ENCODE peak calls at places on chromosomes 11 and 22, in seven cellular contexts. E is transverse colon, U is GM10248, K is HAP-1, I is adrenal gland, F is foreskin keratinocyte, Z is kidney. V is an unnamed sample.

GRCh38 chr11:1767399-1768140 is 3.8 kb upstream of the CTSD start:
- DNase-seq in E (no peak), U (no peak), K (no peak), I (peak), F (no peak), Z (peak), V (no peak)

GRCh38 chr11:61115498-61116224 is 13.4 kb downstream of the CD5 start:
- DNase-seq in E (no peak), U (no peak), K (no peak), I (no peak), F (no peak), Z (no peak), V (no peak)

GRCh38 chr22:27381552-27381951 is 420.0 kb downstream of the MN1 start:
- DNase-seq in E (no peak), U (no peak), K (peak), I (no peak), F (no peak), Z (no peak), V (no peak)

GRCh38 chr11:109422755-109423113 is 744 bp downstream of the C11orf87 start:
- DNase-seq in E (no peak), U (peak), K (no peak), I (no peak), F (peak), Z (peak), V (no peak)

GRCh38 chr11:44556735-44557409 is 8.6 kb upstream of the CD82 start:
- DNase-seq in E (peak), U (no peak), K (peak), I (peak), F (peak), Z (no peak), V (no peak)

GRCh38 chr11:118592616-118593367 is 14.6 kb upstream of the PHLDB1 start:
- DNase-seq in E (no peak), U (no peak), K (no peak), I (no peak), F (no peak), Z (no peak), V (no peak)

GRCh38 chr11:11446967-11447366 is 93.9 kb upstream of the CSNK2A3 start:
- DNase-seq in E (no peak), U (no peak), K (no peak), I (no peak), F (no peak), Z (no peak), V (no peak)

GRCh38 chr11:62400760-62401159 is 18.1 kb upstream of the SCGB1A1 start:
- DNase-seq in E (peak), U (no peak), K (no peak), I (peak), F (no peak), Z (peak), V (no peak)

GRCh38 chr11:2943711-2944118 is 14.5 kb upstream of the PHLDA2 start:
- DNase-seq in E (peak), U (no peak), K (no peak), I (no peak), F (peak), Z (peak), V (no peak)

GRCh38 chr11:6607190-6607635 is 3.6 kb downstream of the ILK start:
- DNase-seq in E (no peak), U (no peak), K (no peak), I (no peak), F (no peak), Z (no peak), V (no peak)

GRCh38 chr11:113896156-113896879 is 8.3 kb upstream of the HTR3B start:
- DNase-seq in E (peak), U (peak), K (peak), I (peak), F (no peak), Z (no peak), V (no peak)

GRCh38 chr11:69364901-69365300 is 70.9 kb downstream of the MYEOV start:
- DNase-seq in E (no peak), U (no peak), K (no peak), I (no peak), F (no peak), Z (no peak), V (no peak)

GRCh38 chr22:38467438-38467903 is 425 bp upstream of the KDELR3 start:
- DNase-seq in E (peak), U (no peak), K (peak), I (no peak), F (no peak), Z (no peak), V (no peak)

GRCh38 chr22:45709004-45709739 is 37.5 kb downstream of the ATXN10 start:
- DNase-seq in E (no peak), U (no peak), K (peak), I (peak), F (peak), Z (no peak), V (no peak)

GRCh38 chr11:120912504-120912903 is 111.4 kb upstream of the TBCEL start:
- DNase-seq in E (no peak), U (peak), K (no peak), I (no peak), F (no peak), Z (no peak), V (no peak)

GRCh38 chr22:40037320-40037719 is 42.6 kb downstream of the FAM83F start:
- DNase-seq in E (no peak), U (no peak), K (no peak), I (no peak), F (no peak), Z (no peak), V (no peak)

GRCh38 chr22:42928969-42929837 is 72.1 kb upstream of the ARFGAP3 start:
- DNase-seq in E (no peak), U (no peak), K (no peak), I (peak), F (no peak), Z (no peak), V (no peak)

GRCh38 chr11:34405079-34405858 is 33.5 kb upstream of the CAT start:
- DNase-seq in E (no peak), U (no peak), K (no peak), I (peak), F (peak), Z (no peak), V (no peak)

GRCh38 chr11:70332567-70332966 is 62.1 kb downstream of the PPFIA1 start:
- DNase-seq in E (no peak), U (no peak), K (no peak), I (no peak), F (no peak), Z (no peak), V (no peak)

GRCh38 chr11:71342116-71342515 is 89.7 kb upstream of the SHANK2 start:
- DNase-seq in E (no peak), U (no peak), K (no peak), I (no peak), F (no peak), Z (no peak), V (no peak)

GRCh38 chr11:13169709-13170108 is 107.9 kb upstream of the BMAL1 start:
- DNase-seq in E (no peak), U (no peak), K (no peak), I (peak), F (peak), Z (no peak), V (no peak)

GRCh38 chr11:34840736-34841386 is 75.3 kb downstream of the APIP start:
- DNase-seq in E (peak), U (peak), K (peak), I (peak), F (no peak), Z (no peak), V (no peak)

GRCh38 chr11:111335124-111335535 is 36.8 kb downstream of the POU2AF3 start:
- DNase-seq in E (no peak), U (no peak), K (no peak), I (no peak), F (no peak), Z (no peak), V (no peak)

GRCh38 chr11:111633756-111634362 is 31.6 kb downstream of the SIK2 start:
- DNase-seq in E (no peak), U (no peak), K (no peak), I (no peak), F (peak), Z (no peak), V (no peak)

V was measured in activated B cell treated with CpG ODN at 0.5 μM for 24 hours.